ENCODE peak calls at places on chromosomes 2 and 18, in six cellular contexts. C, P, D, S, K and M are unnamed samples.

GRCh38 chr2:144520718-144521487 is 984 bp upstream of the ZEB2 start:
- DNase-seq in C (no peak), P (no peak), D (no peak), S (no peak), K (no peak), M (no peak)

GRCh38 chr2:85999131-85999831 is 106.4 kb downstream of the POLR1A start:
- DNase-seq in C (no peak), P (no peak), D (no peak), S (peak), K (peak), M (peak)

GRCh38 chr2:118808429-118808809 is 39.0 kb downstream of the EN1 start:
- DNase-seq in C (no peak), P (no peak), D (no peak), S (no peak), K (no peak), M (no peak)

GRCh38 chr2:105617631-105618350 is 126.9 kb upstream of the NCK2 start:
- DNase-seq in C (peak), P (peak), D (no peak), S (peak), K (no peak), M (no peak)

GRCh38 chr2:70471129-70471528 is 82.5 kb downstream of the TGFA start:
- DNase-seq in C (peak), P (peak), D (no peak), S (no peak), K (no peak), M (no peak)

GRCh38 chr2:127040169-127040568 is 66.8 kb downstream of the BIN1 start:
- DNase-seq in C (no peak), P (no peak), D (no peak), S (no peak), K (no peak), M (no peak)

GRCh38 chr18:48555465-48555995 is 16.7 kb downstream of the CTIF start:
- DNase-seq in C (no peak), P (no peak), D (no peak), S (no peak), K (no peak), M (no peak)

GRCh38 chr2:55511508-55512124 is 7.9 kb upstream of the CFAP36 start:
- DNase-seq in C (peak), P (peak), D (no peak), S (peak), K (no peak), M (no peak)

GRCh38 chr2:181308731-181309130 is 148.5 kb upstream of the ITGA4 start:
- DNase-seq in C (no peak), P (no peak), D (no peak), S (no peak), K (no peak), M (no peak)

GRCh38 chr2:241126201-241126611 is 23.1 kb downstream of the PASK start:
- DNase-seq in C (no peak), P (no peak), D (no peak), S (no peak), K (no peak), M (no peak)

GRCh38 chr2:231425811-231426703 is 30.5 kb downstream of the B3GNT7 start:
- DNase-seq in C (no peak), P (peak), D (peak), S (peak), K (no peak), M (peak)

GRCh38 chr2:180690611-180691010 is 289.8 kb upstream of the UBE2E3 start:
- DNase-seq in C (no peak), P (no peak), D (no peak), S (peak), K (no peak), M (no peak)